ENCODE peak calls at places on chromosomes 7 and 10, in eight cellular contexts. B is brain microvascular endothelial cell, M is upper lobe of right lung, A is bronchial epithelial cell, F is HCT116, H is aorta, O is lower lobe of right lung, E is SJCRH30. C is an unnamed sample.

GRCh38 chr7:105002-105401 is 87.4 kb upstream of the FAM20C start:
- DNase-seq in B (no peak), M (no peak), A (peak; percentile 47), F (no peak), H (no peak), O (no peak), E (no peak), C (no peak)

GRCh38 chr10:61819208-61819607 is 82.3 kb upstream of the ARID5B start:
- DNase-seq in B (no peak), M (no peak), A (no peak), F (no peak), H (no peak), O (no peak), E (no peak), C (no peak)

GRCh38 chr10:120495226-120495625 is 38.2 kb downstream of the PLPP4 start:
- DNase-seq in B (no peak), M (no peak), A (no peak), F (no peak), H (no peak), O (no peak), E (no peak), C (peak; percentile 54)

GRCh38 chr10:22435650-22436049 is 90.4 kb downstream of the SPAG6 start:
- DNase-seq in B (no peak), M (no peak), A (no peak), F (no peak), H (no peak), O (no peak), E (no peak), C (no peak)

GRCh38 chr10:132374612-132375011 is 22.4 kb upstream of the PWWP2B start:
- DNase-seq in B (no peak), M (peak; percentile 56), A (no peak), F (no peak), H (no peak), O (peak; percentile 39), E (no peak), C (no peak)

GRCh38 chr7:55552320-55553086 is 19.8 kb downstream of the VOPP1 start:
- DNase-seq in B (peak; percentile 96), M (no peak), A (peak; percentile 94), F (no peak), H (peak; percentile 81), O (no peak), E (no peak), C (peak; percentile 36)

GRCh38 chr10:123783296-123783695 is 108.3 kb downstream of the CPXM2 start:
- DNase-seq in B (no peak), M (no peak), A (peak; percentile 8), F (no peak), H (no peak), O (no peak), E (no peak), C (no peak)

GRCh38 chr10:299969-300368 is 164.7 kb downstream of the ZMYND11 start:
- DNase-seq in B (no peak), M (no peak), A (no peak), F (no peak), H (no peak), O (no peak), E (no peak), C (no peak)

GRCh38 chr7:50476953-50477625 is 26.9 kb upstream of the FIGNL1 start:
- DNase-seq in B (no peak), M (no peak), A (no peak), F (no peak), H (no peak), O (no peak), E (no peak), C (no peak)

GRCh38 chr10:32317795-32318194 is 29.2 kb downstream of the EPC1 start:
- DNase-seq in B (no peak), M (no peak), A (no peak), F (no peak), H (no peak), O (no peak), E (no peak), C (no peak)

GRCh38 chr7:50641442-50642405 is 76.5 kb upstream of the DDC start:
- DNase-seq in B (no peak), M (peak; percentile 61), A (no peak), F (no peak), H (peak; percentile 70), O (no peak), E (no peak), C (no peak)

GRCh38 chr7:47816647-47817046 is 131.6 kb downstream of the PKD1L1 start:
- DNase-seq in B (peak; percentile 20), M (peak; percentile 12), A (peak; percentile 55), F (no peak), H (peak; percentile 77), O (no peak), E (no peak), C (no peak)

GRCh38 chr7:47815867-47816266 is 132.4 kb downstream of the PKD1L1 start:
- DNase-seq in B (no peak), M (peak; percentile 46), A (no peak), F (no peak), H (no peak), O (no peak), E (no peak), C (no peak)

GRCh38 chr7:47819054-47819920 is 129.0 kb downstream of the PKD1L1 start:
- DNase-seq in B (peak; percentile 76), M (peak; percentile 72), A (peak; percentile 53), F (peak; percentile 34), H (peak; percentile 90), O (peak; percentile 63), E (peak; percentile 72), C (peak; percentile 75)

GRCh38 chr7:47814905-47815613 is 133.2 kb downstream of the PKD1L1 start:
- DNase-seq in B (no peak), M (peak; percentile 6), A (no peak), F (no peak), H (no peak), O (no peak), E (no peak), C (no peak)

DNA sequence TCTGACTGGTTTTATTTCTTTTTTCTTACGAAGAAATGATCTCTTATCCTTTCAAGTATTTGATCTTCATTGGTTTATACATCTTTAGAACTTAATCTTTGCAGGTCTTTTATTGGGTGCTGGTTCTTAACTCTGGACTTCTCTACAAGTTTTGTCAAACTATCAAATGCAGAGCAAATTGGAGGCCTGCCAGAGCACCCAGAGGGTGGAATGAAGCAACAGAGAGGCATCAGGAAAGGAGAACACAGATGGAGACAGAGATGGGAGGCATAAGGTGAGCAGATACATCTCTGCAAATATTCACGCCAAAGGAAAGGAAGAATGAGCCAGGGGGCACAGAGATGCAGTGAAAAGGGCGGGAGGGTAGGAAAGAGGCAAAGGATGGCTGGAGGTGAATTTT is 130.3 kb downstream of the PKD1L1 start:
- DNase-seq in B (no peak), M (peak; percentile 34), A (no peak), F (no peak), H (no peak), O (no peak), E (no peak), C (no peak)
- H3K4me3 ChIP-seq in B (no peak overlapping the region), M (no peak overlapping the region), A (no peak overlapping the region), F (no peak overlapping the region), H (no peak overlapping the region), O (no peak overlapping the region), E (no peak overlapping the region), C (no peak overlapping the region)

GRCh38 chr10:88092975-88093374 is 229.6 kb downstream of the PTEN start:
- DNase-seq in B (no peak), M (no peak), A (no peak), F (no peak), H (no peak), O (no peak), E (no peak), C (peak; percentile 63)
- H3K27me3 ChIP-seq in B (no peaks in the 10 kb centered on the region), M (no peaks in the 10 kb centered on the region), A (no peaks in the 10 kb centered on the region), F (no peaks in the 10 kb centered on the region), H (no peaks in the 10 kb centered on the region), O (no peaks in the 10 kb centered on the region), E (no peaks in the 10 kb centered on the region), C (no peaks in the 10 kb centered on the region)

DNA sequence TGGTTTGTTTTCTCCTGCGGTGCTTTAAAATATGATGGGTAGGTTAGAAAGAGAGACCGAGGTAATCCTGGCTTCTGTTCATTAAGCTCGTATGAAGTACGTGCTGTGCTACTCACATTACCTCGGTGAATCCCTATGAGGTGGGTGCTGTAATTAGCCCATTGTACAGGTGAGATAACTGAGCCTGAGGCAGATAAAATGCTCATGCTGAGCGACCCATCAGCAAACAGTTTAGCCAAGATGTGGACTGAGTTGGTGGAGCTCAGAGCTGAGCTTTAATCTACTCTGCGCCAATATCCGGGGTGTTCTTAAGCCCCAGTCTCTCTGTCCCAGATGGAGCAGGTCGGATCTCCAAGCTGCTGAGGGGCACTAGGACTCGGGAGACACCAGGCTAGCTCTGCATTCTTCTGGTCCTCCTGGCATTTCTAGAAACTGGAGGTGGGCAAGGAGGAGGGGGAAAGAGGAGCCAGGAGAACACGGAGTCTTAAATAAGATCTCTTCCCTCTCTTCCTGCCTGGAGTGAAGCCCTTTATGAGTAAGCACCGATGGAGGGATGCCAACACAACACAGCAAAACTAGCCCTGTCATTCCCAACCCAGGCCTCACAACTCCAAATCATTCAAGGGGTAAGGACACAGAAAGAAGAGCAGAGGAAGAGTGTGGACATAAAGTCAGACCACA is 458.5 kb downstream of the KCNMA1 start:
- DNase-seq in B (peak; percentile 81), M (no peak), A (peak; percentile 83), F (no peak), H (peak; percentile 79), O (no peak), E (no peak), C (no peak)
- H3K4me3 ChIP-seq in B (no peak overlapping the region), M (no peak overlapping the region), A (no peak overlapping the region), F (no peak overlapping the region), H (no peak overlapping the region), O (no peak overlapping the region), E (no peak overlapping the region), C (no peak overlapping the region)

GRCh38 chr10:21314234-21314633 is 211.2 kb downstream of the SKIDA1 start:
- DNase-seq in B (no peak), M (no peak), A (no peak), F (no peak), H (no peak), O (no peak), E (no peak), C (no peak)
- H3K27me3 ChIP-seq in B (no peaks in the 10 kb centered on the region), M (no peaks in the 10 kb centered on the region), A (no peaks in the 10 kb centered on the region), F (no peaks in the 10 kb centered on the region), H (no peaks in the 10 kb centered on the region), O (no peaks in the 10 kb centered on the region), E (no peaks in the 10 kb centered on the region), C (no peaks in the 10 kb centered on the region)

GRCh38 chr10:89204621-89205020 is 2.5 kb downstream of the CH25H start:
- DNase-seq in B (no peak), M (no peak), A (no peak), F (no peak), H (no peak), O (no peak), E (no peak), C (no peak)

GRCh38 chr10:89207801-89208551 is 859 bp upstream of the CH25H start:
- DNase-seq in B (no peak), M (peak; percentile 79), A (no peak), F (no peak), H (peak; percentile 85), O (peak; percentile 73), E (no peak), C (peak; percentile 32)

GRCh38 chr10:89209718-89210117 is 2.6 kb upstream of the CH25H start:
- DNase-seq in B (no peak), M (no peak), A (no peak), F (no peak), H (no peak), O (no peak), E (no peak), C (no peak)

GRCh38 chr10:89207181-89207800 is at the start of gene CH25H:
- DNase-seq in B (peak; percentile 71), M (peak; percentile 85), A (peak; percentile 69), F (no peak), H (peak; percentile 92), O (peak; percentile 81), E (peak; percentile 68), C (peak; percentile 63)

GRCh38 chr10:89206402-89207180 is 526 bp downstream of the CH25H start:
- DNase-seq in B (no peak), M (peak; percentile 70), A (no peak), F (no peak), H (peak; percentile 77), O (peak; percentile 49), E (peak; percentile 72), C (peak; percentile 10)
- H3K4me3 ChIP-seq in B (peak overlapping the region; percentile 56), M (peak overlapping the region; percentile 55), A (peak overlapping the region; percentile 39), F (no peak overlapping the region), H (peak overlapping the region; percentile 15), O (peak overlapping the region; percentile 61), E (peak overlapping the region; percentile 43), C (peak overlapping the region; percentile 63)

C was measured in BE2C.